ENCODE peak calls at places on chromosomes 6 and 20, in nine cellular contexts. B is HFFc6, C is PC-3, O is cardiac muscle cell, Q is MM.1S, M is RWPE1, D is GM12865, F is Calu3, S is spleen. K is an unnamed sample.

GRCh38 chr6:134201716-134202115 is 116.2 kb downstream of the SGK1 start:
- DNase-seq in S (no peak), O (peak), C (no peak), B (no peak), M (no peak), Q (no peak), D (no peak), F (no peak), K (no peak)

GRCh38 chr6:53258076-53258773 is 90.5 kb downstream of the ELOVL5 start:
- DNase-seq in F (no peak), O (no peak), M (no peak), Q (no peak), D (no peak), C (no peak), S (no peak), B (no peak), K (no peak)

GRCh38 chr20:25280574-25281535 is 33.0 kb downstream of the PYGB start:
- DNase-seq in O (no peak), F (no peak), B (no peak), S (peak), D (no peak), Q (no peak), C (no peak), M (no peak), K (peak)

GRCh38 chr20:4763776-4764525 is 42.2 kb downstream of the PRND start:
- DNase-seq in S (no peak), B (no peak), F (no peak), O (no peak), C (no peak), M (no peak), D (no peak), Q (no peak), K (no peak)

GRCh38 chr6:159084493-159085091 is 39.8 kb upstream of the TAGAP start:
- DNase-seq in S (no peak), B (peak), C (no peak), M (no peak), D (no peak), O (peak), F (no peak), Q (no peak), K (no peak)

GRCh38 chr20:9147553-9148024 is 78.7 kb downstream of the PLCB4 start:
- DNase-seq in D (no peak), B (peak), S (no peak), C (peak), M (no peak), Q (no peak), F (no peak), O (peak), K (no peak)

GRCh38 chr6:137852346-137852745 is 14.7 kb upstream of the TNFAIP3 start:
- DNase-seq in M (no peak), S (no peak), F (no peak), O (no peak), D (no peak), Q (no peak), B (no peak), C (no peak), K (no peak)

GRCh38 chr20:63483834-63484233 is 11.4 kb upstream of the KCNQ2 start:
- DNase-seq in B (no peak), M (no peak), Q (no peak), O (no peak), S (no peak), F (peak), D (no peak), C (no peak), K (no peak)

GRCh38 chr20:53668981-53669380 is 75.3 kb upstream of the ZNF217 start:
- DNase-seq in Q (no peak), F (no peak), O (no peak), D (no peak), M (no peak), B (no peak), S (no peak), C (no peak), K (no peak)

GRCh38 chr6:628772-629171 is 28.1 kb downstream of the HUS1B start:
- DNase-seq in Q (peak), O (no peak), D (peak), B (no peak), F (no peak), M (no peak), S (no peak), C (no peak), K (no peak)

GRCh38 chr6:622462-622861 is 34.4 kb downstream of the HUS1B start:
- DNase-seq in C (no peak), F (no peak), D (no peak), B (no peak), O (no peak), S (no peak), M (no peak), Q (no peak), K (no peak)

GRCh38 chr6:621916-622315 is 35.0 kb downstream of the HUS1B start:
- DNase-seq in M (no peak), O (no peak), S (no peak), C (no peak), B (no peak), F (no peak), Q (no peak), D (no peak), K (no peak)

GRCh38 chr6:626236-626635 is 30.7 kb downstream of the HUS1B start:
- DNase-seq in F (no peak), D (no peak), S (no peak), Q (no peak), M (no peak), C (peak), B (peak), O (no peak), K (no peak)

GRCh38 chr6:624979-625378 is 31.9 kb downstream of the HUS1B start:
- DNase-seq in O (peak), M (peak), D (no peak), B (peak), C (peak), Q (no peak), S (no peak), F (no peak), K (no peak)
- TF ChIP-seq CTCF in O (peak), M (no peak), D (no peak), B (peak), C (peak), Q (no peak), S (no peak), F (no peak), K (no peak)

DNA sequence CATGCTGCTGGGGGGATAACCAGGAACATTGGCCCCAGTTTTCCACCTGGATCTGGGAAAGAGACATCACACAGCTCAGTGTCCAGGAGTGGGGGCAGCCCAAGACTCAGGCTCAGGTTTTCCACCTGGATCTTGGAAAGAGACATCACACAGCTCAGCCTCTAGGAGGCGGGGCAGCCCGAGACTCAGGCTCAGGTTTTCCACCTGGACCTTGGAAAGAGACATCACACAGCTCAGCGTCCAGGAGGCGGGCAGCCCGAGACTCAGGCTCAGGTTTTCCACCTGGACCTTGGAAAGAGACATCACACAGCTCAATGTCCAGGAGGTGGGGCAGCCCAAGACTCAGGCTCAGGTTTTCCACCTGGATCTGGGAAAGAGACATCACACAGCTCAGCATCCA is 361.6 kb downstream of the THBS2 start:
- DNase-seq in Q (no peak), M (no peak), O (no peak), C (peak), S (no peak), F (no peak), D (no peak), B (no peak), K (no peak)
- TF ChIP-seq CTCF in Q (no peak), M (no peak), O (no peak), C (no peak), S (no peak), F (no peak), D (no peak), B (peak), K (no peak)

DNA sequence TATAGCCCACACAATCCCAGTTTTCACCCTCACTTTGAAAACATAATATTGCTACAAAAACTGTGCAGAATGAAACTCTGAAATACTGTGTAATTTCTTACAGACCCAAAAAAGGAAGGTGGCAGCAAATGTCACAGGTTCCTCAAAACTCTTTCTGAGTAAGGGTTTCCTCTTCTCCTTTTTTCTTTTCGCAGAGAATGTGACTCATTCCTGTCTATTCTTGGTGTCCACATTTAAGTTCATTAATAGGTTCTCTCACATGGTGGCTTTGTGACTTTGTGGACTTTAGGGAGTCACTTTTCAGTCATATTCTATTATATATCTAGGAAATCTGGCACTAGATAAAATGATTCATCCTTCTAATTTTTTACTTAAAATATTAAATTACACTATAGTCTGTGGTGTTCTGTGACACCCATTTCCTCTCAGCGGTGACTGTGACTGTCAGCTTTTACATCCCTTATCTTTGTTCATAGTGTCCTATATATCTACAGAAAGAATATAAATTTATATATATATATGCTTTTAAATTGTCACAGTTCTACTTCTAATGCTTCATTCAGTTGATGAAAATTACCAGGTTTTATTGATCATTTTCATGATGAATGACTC is 126.8 kb upstream of the HCRTR2 start:
- DNase-seq in F (no peak), D (no peak), O (no peak), C (peak), M (no peak), B (no peak), Q (no peak), S (no peak), K (no peak)
- TF ChIP-seq CTCF in F (no peak), D (no peak), O (no peak), C (no peak), M (no peak), B (no peak), Q (no peak), S (no peak), K (no peak)

GRCh38 chr6:100121854-100122609 is 128.0 kb upstream of the MCHR2 start:
- DNase-seq in M (no peak), F (no peak), B (no peak), C (no peak), D (no peak), S (no peak), Q (no peak), O (no peak), K (no peak)

GRCh38 chr6:100130630-100131029 is 136.6 kb upstream of the MCHR2 start:
- DNase-seq in M (no peak), D (no peak), O (no peak), Q (no peak), S (no peak), C (no peak), F (no peak), B (no peak), K (no peak)

GRCh38 chr6:100132005-100132404 is 138.0 kb upstream of the MCHR2 start:
- DNase-seq in B (no peak), D (peak), M (no peak), Q (no peak), S (no peak), C (no peak), F (no peak), O (no peak), K (no peak)

DNA sequence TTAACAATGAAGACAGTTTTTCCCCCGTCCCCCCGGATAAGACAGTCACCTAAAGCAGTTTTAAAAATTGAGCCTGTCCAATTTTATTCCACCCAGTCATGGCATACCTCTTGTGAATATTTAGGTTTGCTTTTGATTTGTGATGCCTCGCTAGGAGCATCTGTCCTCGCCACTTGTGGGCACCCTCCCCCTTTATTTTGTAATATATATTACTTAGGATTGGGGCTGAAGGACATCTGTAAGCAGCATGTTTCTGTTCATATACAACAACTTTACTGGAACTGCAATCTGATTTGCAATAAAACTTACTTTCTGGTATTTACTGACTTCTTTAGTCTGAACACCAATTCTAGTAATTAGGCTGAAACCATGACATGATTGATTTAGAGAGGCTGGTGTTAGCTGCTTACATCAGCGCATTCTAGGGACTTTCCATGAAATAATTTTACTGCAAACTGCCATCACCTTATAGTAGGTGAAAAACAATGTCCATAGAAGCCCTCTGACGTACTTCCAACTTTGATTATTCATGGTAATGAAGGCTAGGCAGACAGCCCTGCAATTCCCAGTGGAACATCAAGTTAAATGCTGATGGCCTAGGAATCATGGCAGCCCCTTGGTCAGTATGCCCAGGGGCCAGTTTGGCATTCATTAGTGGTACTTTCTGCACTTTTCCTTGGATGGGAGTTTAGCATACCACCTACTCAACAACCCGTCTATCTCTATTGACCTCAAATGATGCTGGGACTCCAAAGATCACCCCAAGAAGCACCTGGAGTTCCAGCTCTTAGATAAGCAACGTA is 132.9 kb upstream of the MCHR2 start:
- DNase-seq in O (peak), Q (no peak), C (no peak), F (no peak), B (no peak), M (no peak), D (peak), S (no peak), K (no peak)
- TF ChIP-seq CTCF in O (no peak), Q (no peak), C (no peak), F (no peak), B (no peak), M (no peak), D (no peak), S (no peak), K (no peak)

DNA sequence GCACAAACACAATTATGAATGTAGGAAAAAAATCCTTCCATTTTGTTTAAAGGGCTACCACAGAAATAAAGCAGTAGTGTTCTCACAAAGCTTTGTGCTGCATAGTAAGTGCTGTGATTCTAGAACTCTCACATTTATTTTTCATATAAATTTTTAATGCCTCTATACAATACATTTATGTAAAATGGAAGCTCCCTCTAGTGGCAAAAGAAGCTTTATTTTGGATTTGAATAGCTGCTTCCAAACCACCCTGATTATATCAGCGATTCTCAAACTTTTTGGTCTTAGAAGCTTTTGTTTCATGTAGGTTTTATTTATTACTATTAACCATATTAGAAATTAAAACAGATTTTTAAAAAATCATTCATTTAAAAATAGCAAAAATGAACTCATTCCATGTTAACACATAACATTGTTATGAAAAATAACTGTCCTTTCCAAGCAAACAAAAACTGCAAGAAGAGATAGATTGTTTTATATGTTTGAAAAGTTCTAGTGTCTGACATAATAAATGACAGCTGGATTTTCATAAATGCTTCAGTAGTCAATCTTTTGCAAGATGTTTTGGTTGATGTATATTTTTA is 38.4 kb downstream of the HS3ST5 start:
- DNase-seq in F (no peak), O (peak), S (no peak), B (peak), C (peak), Q (peak), D (peak), M (no peak), K (no peak)
- TF ChIP-seq CTCF in F (peak), O (peak), S (no peak), B (peak), C (peak), Q (peak), D (peak), M (peak), K (peak)

GRCh38 chr20:16865406-16865805 is 117.2 kb downstream of the OTOR start:
- DNase-seq in M (no peak), O (no peak), Q (no peak), S (no peak), F (no peak), B (no peak), C (no peak), D (no peak), K (no peak)
- TF ChIP-seq CTCF in M (no peak), O (no peak), Q (no peak), S (no peak), F (no peak), B (no peak), C (no peak), D (no peak), K (no peak)

K was measured in testis.